ENCODE peak calls at places on chromosomes 12 and 14, in nine cellular contexts. V is right atrium auricular region; Y is GM06990; K is activated CD8-positive, alpha-beta T cell treated with anti-CD3 and anti-CD28 coated beads for 36 hours; G is lower leg skin; B is cardiac muscle cell; A is mesothelial cell of epicardium; N is hepatocyte; M is fibroblast of lung. C is an unnamed sample.

GRCh38 chr14:99036594-99037293 is 235.3 kb downstream of the BCL11B start:
- DNase-seq in V (no peak), Y (no peak), K (no peak), G (peak), B (no peak), A (no peak), N (no peak), M (no peak), C (no peak)

GRCh38 chr12:51421266-51421884 is 3.3 kb upstream of the SLC4A8 start:
- DNase-seq in V (no peak), Y (no peak), K (peak), G (no peak), B (peak), A (no peak), N (peak), M (peak), C (peak)

GRCh38 chr12:2893007-2893406 is 2.3 kb downstream of the TULP3 start:
- DNase-seq in V (peak), Y (no peak), K (no peak), G (peak), B (peak), A (no peak), N (peak), M (peak), C (peak)

GRCh38 chr12:62006076-62006732 is 254.0 kb upstream of the USP15 start:
- DNase-seq in V (no peak), Y (no peak), K (peak), G (no peak), B (peak), A (no peak), N (peak), M (peak), C (peak)

GRCh38 chr14:99479903-99480855 is 480 bp downstream of the SETD3 start:
- DNase-seq in V (peak), Y (peak), K (peak), G (peak), B (peak), A (no peak), N (peak), M (peak), C (peak)

GRCh38 chr14:52790756-52791203 is 627 bp downstream of the GNPNAT1 start:
- DNase-seq in V (no peak), Y (no peak), K (no peak), G (no peak), B (no peak), A (no peak), N (no peak), M (no peak), C (no peak)

GRCh38 chr12:54475542-54475941 is 2.1 kb upstream of the GTSF1 start:
- DNase-seq in V (no peak), Y (no peak), K (no peak), G (no peak), B (peak), A (no peak), N (no peak), M (peak), C (peak)

GRCh38 chr14:105398044-105398725 is at the start of gene TEX22:
- DNase-seq in V (peak), Y (peak), K (peak), G (peak), B (peak), A (peak), N (peak), M (peak), C (peak)

GRCh38 chr12:96335270-96335669 is 65.0 kb downstream of the CDK17 start:
- DNase-seq in V (no peak), Y (peak), K (no peak), G (no peak), B (no peak), A (no peak), N (no peak), M (no peak), C (no peak)

GRCh38 chr14:54169254-54169924 is 212.8 kb upstream of the BMP4 start:
- DNase-seq in V (no peak), Y (no peak), K (peak), G (no peak), B (no peak), A (no peak), N (no peak), M (peak), C (peak)

GRCh38 chr14:69667938-69668336 is 56.5 kb downstream of the SUSD6 start:
- DNase-seq in V (no peak), Y (no peak), K (no peak), G (no peak), B (no peak), A (no peak), N (no peak), M (no peak), C (no peak)

GRCh38 chr14:67533754-67534085 is 630 bp downstream of the PLEKHH1 start:
- DNase-seq in V (no peak), Y (no peak), K (peak), G (no peak), B (no peak), A (no peak), N (no peak), M (no peak), C (no peak)

GRCh38 chr12:91574975-91575374 is 392.4 kb upstream of the DCN start:
- DNase-seq in V (no peak), Y (no peak), K (no peak), G (no peak), B (no peak), A (no peak), N (no peak), M (no peak), C (no peak)

GRCh38 chr12:91575631-91576030 is 393.0 kb upstream of the DCN start:
- DNase-seq in V (no peak), Y (no peak), K (no peak), G (no peak), B (no peak), A (no peak), N (no peak), M (no peak), C (no peak)

GRCh38 chr12:91579516-91580263 is 397.1 kb upstream of the DCN start:
- DNase-seq in V (no peak), Y (no peak), K (no peak), G (no peak), B (no peak), A (no peak), N (no peak), M (no peak), C (no peak)

GRCh38 chr12:91576432-91576831 is 393.8 kb upstream of the DCN start:
- DNase-seq in V (no peak), Y (no peak), K (no peak), G (no peak), B (no peak), A (no peak), N (no peak), M (no peak), C (no peak)

GRCh38 chr12:91577586-91578539 is 395.2 kb upstream of the DCN start:
- DNase-seq in V (no peak), Y (no peak), K (no peak), G (no peak), B (peak), A (no peak), N (peak), M (peak), C (peak)
- TF ChIP-seq CTCF in V (peak), Y (peak), K (peak), G (peak), B (peak), A (peak), N (peak), M (no peak), C (peak)

GRCh38 chr14:37546621-37547447 is 48.2 kb downstream of the FOXA1 start:
- DNase-seq in V (no peak), Y (no peak), K (no peak), G (no peak), B (peak), A (no peak), N (peak), M (peak), C (no peak)

GRCh38 chr14:37550511-37550910 is 44.5 kb downstream of the FOXA1 start:
- DNase-seq in V (no peak), Y (no peak), K (no peak), G (no peak), B (peak), A (no peak), N (no peak), M (peak), C (no peak)

GRCh38 chr14:37544407-37544806 is 50.6 kb downstream of the FOXA1 start:
- DNase-seq in V (no peak), Y (no peak), K (no peak), G (no peak), B (no peak), A (no peak), N (no peak), M (no peak), C (peak)

GRCh38 chr14:37539992-37540391 is 55.1 kb downstream of the FOXA1 start:
- DNase-seq in V (no peak), Y (no peak), K (no peak), G (no peak), B (no peak), A (no peak), N (no peak), M (no peak), C (no peak)

GRCh38 chr14:37545174-37545573 is 49.9 kb downstream of the FOXA1 start:
- DNase-seq in V (no peak), Y (no peak), K (no peak), G (no peak), B (no peak), A (no peak), N (no peak), M (peak), C (peak)
- TF ChIP-seq CTCF in V (no peak), Y (no peak), K (no peak), G (no peak), B (no peak), A (no peak), N (no peak), M (no peak), C (no peak)

GRCh38 chr12:64882687-64883086 is 58.2 kb downstream of the TBC1D30 start:
- DNase-seq in V (no peak), Y (no peak), K (no peak), G (no peak), B (no peak), A (no peak), N (no peak), M (no peak), C (no peak)

GRCh38 chr12:64884164-64884542 is 59.7 kb downstream of the TBC1D30 start:
- DNase-seq in V (no peak), Y (no peak), K (no peak), G (no peak), B (no peak), A (no peak), N (no peak), M (no peak), C (no peak)

GRCh38 chr12:64884728-64885127 is 60.3 kb downstream of the TBC1D30 start:
- DNase-seq in V (no peak), Y (no peak), K (no peak), G (no peak), B (no peak), A (no peak), N (no peak), M (no peak), C (no peak)

GRCh38 chr12:64883264-64884163 is 59.1 kb downstream of the TBC1D30 start:
- DNase-seq in V (no peak), Y (no peak), K (no peak), G (no peak), B (no peak), A (no peak), N (no peak), M (no peak), C (no peak)
- TF ChIP-seq CTCF in V (no peak), Y (no peak), K (no peak), G (no peak), B (no peak), A (no peak), N (no peak), M (no peak), C (no peak)

GRCh38 chr14:57066887-57067513 is 201.7 kb downstream of the EXOC5 start:
- DNase-seq in V (no peak), Y (peak), K (peak), G (no peak), B (peak), A (no peak), N (peak), M (peak), C (peak)
- TF ChIP-seq CTCF in V (no peak), Y (peak), K (peak), G (no peak), B (peak), A (no peak), N (peak), M (peak), C (no peak)

GRCh38 chr14:24093901-24094838 is at the start of gene PCK2:
- DNase-seq in V (peak), Y (peak), K (peak), G (peak), B (peak), A (peak), N (peak), M (peak), C (peak)
- TF ChIP-seq CTCF in V (no peak), Y (no peak), K (no peak), G (peak), B (peak), A (no peak), N (no peak), M (no peak), C (no peak)

GRCh38 chr14:75578786-75579781 is 664 bp downstream of the FLVCR2 start:
- DNase-seq in V (peak), Y (no peak), K (no peak), G (peak), B (no peak), A (no peak), N (peak), M (peak), C (no peak)
- TF ChIP-seq CTCF in V (no peak), Y (no peak), K (no peak), G (no peak), B (peak), A (no peak), N (peak), M (peak), C (no peak)

DNA sequence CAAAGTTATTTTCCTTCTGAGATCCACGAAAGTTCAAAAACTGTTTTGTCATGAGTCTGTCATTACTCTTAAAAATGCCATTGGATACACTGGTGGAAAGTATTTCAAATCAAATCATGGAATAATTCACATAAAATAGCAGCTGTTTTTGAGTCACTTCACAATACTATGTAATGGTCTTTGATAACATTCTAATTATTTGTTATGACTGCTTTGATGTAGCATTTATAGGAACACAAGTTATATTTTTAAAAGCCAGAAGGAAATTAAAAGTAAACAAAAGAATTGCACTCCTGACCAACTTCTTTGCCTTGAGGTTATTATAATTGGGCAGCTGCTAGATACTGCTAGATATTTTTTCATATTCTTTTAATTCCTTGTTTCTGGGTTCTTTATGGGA is 473.2 kb downstream of the CCER1 start:
- DNase-seq in V (no peak), Y (no peak), K (no peak), G (no peak), B (no peak), A (no peak), N (no peak), M (no peak), C (no peak)
- TF ChIP-seq CTCF in V (no peak), Y (no peak), K (no peak), G (no peak), B (no peak), A (no peak), N (no peak), M (no peak), C (no peak)

DNA sequence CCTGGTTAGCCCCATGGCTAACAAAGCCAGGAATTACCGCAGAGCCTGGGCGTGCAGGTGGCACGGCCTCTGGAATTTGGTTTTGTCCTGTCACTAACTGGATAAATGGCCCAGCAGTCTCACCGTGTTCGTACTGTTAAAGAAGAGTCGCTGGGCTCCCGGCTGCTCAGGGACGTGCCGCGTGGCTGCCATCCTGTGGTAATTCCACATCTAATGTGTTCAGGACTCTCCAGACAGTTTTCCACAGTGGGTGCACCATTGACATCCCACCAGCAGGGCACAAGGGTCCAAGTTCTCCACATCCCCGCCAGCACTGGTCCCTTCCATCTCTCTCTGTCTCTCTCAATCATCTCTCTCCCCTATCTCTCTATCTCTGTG is 19.6 kb downstream of the NOC4L start:
- DNase-seq in V (no peak), Y (no peak), K (no peak), G (no peak), B (no peak), A (no peak), N (no peak), M (no peak), C (no peak)
- TF ChIP-seq CTCF in V (no peak), Y (no peak), K (no peak), G (no peak), B (peak), A (peak), N (no peak), M (peak), C (no peak)

DNA sequence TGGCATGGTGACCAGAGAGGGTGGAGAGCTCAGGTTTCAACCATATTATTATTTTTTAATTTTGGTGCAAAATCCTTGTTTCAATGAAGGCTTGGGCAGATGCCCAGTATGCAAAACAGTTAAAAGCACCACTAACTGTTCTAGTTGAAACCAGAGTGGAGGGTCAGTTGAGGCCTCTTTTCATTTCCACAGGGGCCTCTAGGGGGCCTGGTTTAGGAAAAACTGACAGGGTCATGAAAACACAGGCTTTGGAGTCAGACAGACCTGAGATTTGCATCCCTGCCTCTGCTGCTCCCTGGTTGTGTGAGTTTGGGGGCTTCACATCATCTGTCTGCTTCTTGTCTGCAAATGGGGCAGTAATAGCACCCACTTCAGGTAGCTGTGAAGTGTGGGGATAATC is 3.3 kb upstream of the RPH3A start:
- DNase-seq in V (no peak), Y (no peak), K (no peak), G (no peak), B (no peak), A (no peak), N (no peak), M (no peak), C (no peak)
- TF ChIP-seq CTCF in V (no peak), Y (peak), K (no peak), G (no peak), B (no peak), A (peak), N (no peak), M (no peak), C (no peak)

DNA sequence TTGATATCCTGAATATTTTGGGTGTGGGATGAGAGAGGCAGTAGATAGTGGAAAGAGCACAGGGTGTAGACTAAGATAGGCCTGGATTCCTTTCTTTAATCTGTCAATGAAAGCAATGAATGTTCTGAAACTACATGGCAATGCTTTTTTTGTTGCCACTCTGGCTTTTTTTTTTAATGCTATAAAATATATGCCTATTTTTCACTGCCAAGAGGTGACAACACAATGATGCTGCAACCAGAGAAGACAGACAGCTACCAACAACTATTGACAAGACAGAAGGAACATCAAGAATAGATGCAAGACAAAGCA is 9.4 kb downstream of the ANG start:
- DNase-seq in V (no peak), Y (no peak), K (no peak), G (no peak), B (no peak), A (no peak), N (no peak), M (no peak), C (no peak)
- TF ChIP-seq CTCF in V (no peak), Y (no peak), K (no peak), G (no peak), B (no peak), A (no peak), N (no peak), M (no peak), C (no peak)